ENCODE peak calls at places on chromosomes 4 and X, in ten cellular contexts. D, S, Q, Y, H, E, X, M, J and V are unnamed samples. For H3K27me3 and H3K9me3, the result is how much of the 10 kb centered on the place peaks cover.

GRCh38 chrX:46407036-46407752 is 138.0 kb downstream of the ZNF674 start:
- DNase-seq in D (no peak), S (no peak), Q (no peak), Y (no peak), H (no peak), E (no peak), X (no peak), M (no peak), J (no peak), V (no peak)

GRCh38 chr4:102825261-102826071 is 1.9 kb downstream of the UBE2D3 start:
- DNase-seq in D (peak), S (no peak), Q (peak), Y (peak), H (no peak), E (no peak), X (peak), M (peak), J (peak), V (peak)

GRCh38 chr4:106569151-106570029 is 200.8 kb upstream of the GIMD1 start:
- DNase-seq in D (no peak), S (no peak), Q (peak), Y (no peak), H (no peak), E (no peak), X (no peak), M (no peak), J (no peak), V (no peak)

GRCh38 chrX:68929332-68930150 is 100.7 kb downstream of the EFNB1 start:
- DNase-seq in D (peak), S (no peak), Q (peak), Y (no peak), H (peak), E (no peak), X (no peak), M (no peak), J (no peak), V (no peak)

GRCh38 chr4:16582526-16582925 is 315.9 kb downstream of the LDB2 start:
- DNase-seq in D (no peak), S (peak), Q (no peak), Y (no peak), H (no peak), E (no peak), X (no peak), M (no peak), J (no peak), V (no peak)

GRCh38 chr4:5461477-5461876 is 246.9 kb downstream of the EVC2 start:
- DNase-seq in D (no peak), S (no peak), Q (no peak), Y (no peak), H (no peak), E (no peak), X (peak), M (no peak), J (no peak), V (no peak)

GRCh38 chr4:107279729-107280128 is 243.6 kb upstream of the DKK2 start:
- DNase-seq in D (peak), S (no peak), Q (peak), Y (no peak), H (no peak), E (no peak), X (no peak), M (no peak), J (no peak), V (no peak)

GRCh38 chr4:78653655-78654054 is 102.1 kb downstream of the ANXA3 start:
- DNase-seq in D (no peak), S (no peak), Q (no peak), Y (no peak), H (no peak), E (no peak), X (no peak), M (peak), J (no peak), V (no peak)

GRCh38 chr4:177791188-177791587 is 349.0 kb upstream of the AGA start:
- DNase-seq in D (no peak), S (no peak), Q (no peak), Y (no peak), H (no peak), E (no peak), X (no peak), M (no peak), J (no peak), V (no peak)

GRCh38 chrX:37509349-37509748 is 62.1 kb upstream of the LANCL3 start:
- DNase-seq in D (no peak), S (no peak), Q (peak), Y (no peak), H (no peak), E (no peak), X (no peak), M (peak), J (no peak), V (peak)

GRCh38 chrX:73214366-73215094 is at the start of gene NAP1L2:
- DNase-seq in D (no peak), S (no peak), Q (peak), Y (peak), H (no peak), E (no peak), X (peak), M (peak), J (peak), V (peak)

GRCh38 chrX:149079805-149080406 is 425.2 kb downstream of the IDS start:
- DNase-seq in D (no peak), S (no peak), Q (no peak), Y (no peak), H (no peak), E (no peak), X (no peak), M (no peak), J (no peak), V (no peak)

GRCh38 chrX:68895339-68896250 is 66.8 kb downstream of the EFNB1 start:
- DNase-seq in D (peak), S (no peak), Q (peak), Y (peak), H (peak), E (no peak), X (no peak), M (peak), J (peak), V (no peak)

GRCh38 chr4:80069837-80070788 is 2.9 kb downstream of the ANTXR2 start:
- DNase-seq in D (no peak), S (no peak), Q (peak), Y (no peak), H (no peak), E (no peak), X (no peak), M (no peak), J (no peak), V (no peak)

GRCh38 chrX:141183000-141183399 is 6.1 kb upstream of the LDOC1 start:
- DNase-seq in D (no peak), S (no peak), Q (no peak), Y (no peak), H (no peak), E (no peak), X (no peak), M (no peak), J (no peak), V (no peak)

GRCh38 chr4:183532823-183533222 is 28.0 kb downstream of the ING2 start:
- DNase-seq in D (no peak), S (no peak), Q (peak), Y (no peak), H (no peak), E (no peak), X (no peak), M (peak), J (no peak), V (no peak)

GRCh38 chrX:106302304-106302703 is 134.2 kb downstream of the PWWP3B start:
- DNase-seq in D (no peak), S (no peak), Q (peak), Y (no peak), H (no peak), E (no peak), X (no peak), M (peak), J (no peak), V (peak)

GRCh38 chr4:169024762-169025161 is 14.7 kb upstream of the CBR4 start:
- DNase-seq in D (peak), S (peak), Q (peak), Y (no peak), H (no peak), E (no peak), X (no peak), M (peak), J (no peak), V (peak)

GRCh38 chr4:165583341-165583740 is 204.5 kb downstream of the CPE start:
- DNase-seq in D (no peak), S (no peak), Q (peak), Y (no peak), H (no peak), E (no peak), X (no peak), M (no peak), J (no peak), V (no peak)

GRCh38 chrX:17748684-17749083 is 11.4 kb downstream of the SCML1 start:
- DNase-seq in D (no peak), S (no peak), Q (no peak), Y (no peak), H (no peak), E (no peak), X (no peak), M (no peak), J (no peak), V (no peak)

GRCh38 chrX:121863976-121864375 is 816.6 kb downstream of the GLUD2 start:
- DNase-seq in D (no peak), S (no peak), Q (no peak), Y (no peak), H (no peak), E (no peak), X (no peak), M (no peak), J (no peak), V (no peak)

GRCh38 chr4:127249066-127249766 is 383.5 kb upstream of the INTU start:
- DNase-seq in D (no peak), S (no peak), Q (peak), Y (no peak), H (no peak), E (no peak), X (no peak), M (no peak), J (no peak), V (no peak)

GRCh38 chr4:55363618-55364420 is 17.8 kb downstream of the SRD5A3 start:
- DNase-seq in D (no peak), S (no peak), Q (no peak), Y (no peak), H (no peak), E (no peak), X (no peak), M (no peak), J (no peak), V (no peak)

GRCh38 chr4:108210989-108211725 is 42.4 kb upstream of the LEF1 start:
- DNase-seq in D (peak), S (no peak), Q (peak), Y (no peak), H (no peak), E (no peak), X (no peak), M (no peak), J (no peak), V (no peak)

GRCh38 chr4:16016536-16016935 is 53.6 kb upstream of the FGFBP2 start:
- DNase-seq in D (no peak), S (no peak), Q (no peak), Y (no peak), H (no peak), E (no peak), X (no peak), M (no peak), J (no peak), V (no peak)

GRCh38 chr4:114019276-114019971 is 40.0 kb upstream of the ARSJ start:
- DNase-seq in D (no peak), S (no peak), Q (no peak), Y (no peak), H (no peak), E (no peak), X (no peak), M (no peak), J (no peak), V (no peak)

GRCh38 chr4:24880171-24880570 is 32.7 kb downstream of the CCDC149 start:
- DNase-seq in D (no peak), S (no peak), Q (no peak), Y (no peak), H (no peak), E (no peak), X (no peak), M (no peak), J (no peak), V (no peak)

GRCh38 chrX:10071451-10072163 is 85.2 kb upstream of the CLCN4 start:
- DNase-seq in D (no peak), S (no peak), Q (no peak), Y (no peak), H (no peak), E (no peak), X (no peak), M (no peak), J (no peak), V (no peak)

GRCh38 chr4:164169591-164169990 is 584.3 kb upstream of the SMIM31 start:
- DNase-seq in D (no peak), S (no peak), Q (peak), Y (no peak), H (no peak), E (no peak), X (no peak), M (no peak), J (no peak), V (no peak)

GRCh38 chrX:150200820-150201287 is 162.3 kb upstream of the MAMLD1 start:
- DNase-seq in D (peak), S (no peak), Q (peak), Y (peak), H (no peak), E (no peak), X (no peak), M (peak), J (no peak), V (no peak)

GRCh38 chr4:186161138-186161537 is 30.2 kb upstream of the CYP4V2 start:
- DNase-seq in D (no peak), S (no peak), Q (no peak), Y (peak), H (no peak), E (no peak), X (no peak), M (peak), J (no peak), V (no peak)

GRCh38 chr4:137881641-137882040 is 349.3 kb upstream of the PCDH18 start:
- DNase-seq in D (no peak), S (no peak), Q (no peak), Y (no peak), H (no peak), E (no peak), X (no peak), M (no peak), J (no peak), V (no peak)

GRCh38 chr4:140158234-140159030 is 4.4 kb upstream of the MAML3 start:
- DNase-seq in D (no peak), S (peak), Q (peak), Y (peak), H (peak), E (no peak), X (peak), M (no peak), J (peak), V (no peak)

GRCh38 chr4:85106805-85107336 is 140.4 kb upstream of the WDFY3 start:
- DNase-seq in D (no peak), S (no peak), Q (no peak), Y (no peak), H (no peak), E (no peak), X (no peak), M (no peak), J (no peak), V (no peak)

GRCh38 chrX:151359341-151359740 is 37.7 kb upstream of the VMA21 start:
- DNase-seq in D (no peak), S (no peak), Q (no peak), Y (no peak), H (no peak), E (no peak), X (no peak), M (no peak), J (no peak), V (no peak)

GRCh38 chr4:32136081-32136787 is 1416.1 kb downstream of the PCDH7 start:
- DNase-seq in D (no peak), S (no peak), Q (peak), Y (no peak), H (no peak), E (no peak), X (no peak), M (no peak), J (no peak), V (no peak)

GRCh38 chr4:65023877-65024670 is 614.8 kb upstream of the TECRL start:
- DNase-seq in D (no peak), S (no peak), Q (no peak), Y (no peak), H (no peak), E (no peak), X (no peak), M (no peak), J (no peak), V (no peak)

GRCh38 chr4:78654809-78655208 is 103.2 kb downstream of the ANXA3 start:
- DNase-seq in D (no peak), S (no peak), Q (no peak), Y (no peak), H (no peak), E (no peak), X (no peak), M (no peak), J (no peak), V (no peak)

GRCh38 chr4:6343950-6344408 is 74.3 kb downstream of the WFS1 start:
- DNase-seq in D (peak), S (peak), Q (peak), Y (no peak), H (peak), E (no peak), X (no peak), M (peak), J (no peak), V (peak)

GRCh38 chrX:112857478-112857878 is 16.8 kb upstream of the AMOT start:
- DNase-seq in D (no peak), S (no peak), Q (no peak), Y (no peak), H (no peak), E (no peak), X (no peak), M (peak), J (no peak), V (no peak)
- H3K27me3 ChIP-seq in D (under half), S (under half), Q (under half), Y (under half), H (under half), E (under half), X (under half), M (under half), J (under half), V (under half)

DNA sequence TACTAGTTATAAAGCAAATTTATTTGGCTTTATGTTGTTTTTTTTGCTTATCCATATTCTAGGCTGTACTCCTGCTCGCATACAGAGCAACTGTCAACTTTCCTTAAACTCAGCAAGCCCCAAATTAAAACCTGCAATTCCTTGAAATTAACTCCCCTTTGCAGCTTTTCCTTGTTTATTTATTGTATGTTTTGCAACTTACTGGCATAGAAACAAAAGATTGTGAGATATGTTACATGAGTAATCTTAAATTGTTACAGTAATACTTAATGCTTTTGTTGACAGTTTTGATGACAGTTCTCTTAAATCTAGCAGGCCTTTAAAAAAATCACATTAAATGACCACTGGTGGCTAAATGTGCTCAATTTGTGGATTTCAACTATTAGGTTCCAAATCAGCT is 4.5 kb downstream of the DDX3X start:
- DNase-seq in D (no peak), S (no peak), Q (peak), Y (no peak), H (no peak), E (no peak), X (no peak), M (no peak), J (no peak), V (no peak)
- H3K4me3 ChIP-seq in D (no peak), S (no peak), Q (peak), Y (no peak), H (peak), E (no peak), X (no peak), M (no peak), J (no peak), V (no peak)

GRCh38 chr4:44772340-44772739 is 46.0 kb upstream of the GNPDA2 start:
- DNase-seq in D (no peak), S (no peak), Q (no peak), Y (no peak), H (no peak), E (no peak), X (no peak), M (no peak), J (no peak), V (no peak)
- H3K9me3 ChIP-seq in D (under half), S (under half), Q (under half), Y (under half), H (under half), E (under half), X (under half), M (under half), J (under half), V (under half)

GRCh38 chr4:150126201-150126879 is 48.1 kb downstream of the DCLK2 start:
- DNase-seq in D (no peak), S (no peak), Q (peak), Y (no peak), H (no peak), E (no peak), X (no peak), M (no peak), J (no peak), V (no peak)
- H3K27me3 ChIP-seq in D (under half), S (under half), Q (under half), Y (under half), H (under half), E (under half), X (under half), M (under half), J (under half), V (under half)